ENCODE peak calls at places on chromosomes 2 and 18, in nine cellular contexts. K, J, L, E, A, C, U, Y and T are unnamed samples.

GRCh38 chr2:33321236-33321731 is 155.2 kb upstream of the RASGRP3 start:
- DNase-seq in K (no peak), J (no peak), L (peak; percentile 38), E (no peak), A (peak; percentile 73), C (peak; percentile 34), U (no peak), Y (no peak), T (no peak)

GRCh38 chr2:64950226-64951160 is 38.7 kb upstream of the SLC1A4 start:
- DNase-seq in K (no peak), J (no peak), L (peak; percentile 69), E (no peak), A (peak; percentile 13), C (peak; percentile 78), U (no peak), Y (no peak), T (no peak)

GRCh38 chr2:221428896-221429295 is 143.2 kb downstream of the EPHA4 start:
- DNase-seq in K (no peak), J (no peak), L (no peak), E (no peak), A (no peak), C (peak; percentile 12), U (no peak), Y (no peak), T (no peak)

GRCh38 chr2:179344280-179344961 is 79.8 kb upstream of the SESTD1 start:
- DNase-seq in K (no peak), J (no peak), L (no peak), E (no peak), A (peak; percentile 49), C (no peak), U (peak; percentile 34), Y (no peak), T (no peak)

GRCh38 chr2:150513647-150514046 is 26.2 kb upstream of the RND3 start:
- DNase-seq in K (no peak), J (no peak), L (no peak), E (no peak), A (peak; percentile 45), C (peak; percentile 23), U (no peak), Y (no peak), T (no peak)

GRCh38 chr18:54717673-54718435 is 110.4 kb upstream of the RAB27B start:
- DNase-seq in K (peak; percentile 11), J (peak; percentile 81), L (peak; percentile 48), E (peak; percentile 82), A (peak; percentile 40), C (no peak), U (peak; percentile 13), Y (no peak), T (peak; percentile 28)

GRCh38 chr2:101619191-101619591 is 78.3 kb upstream of the MAP4K4 start:
- DNase-seq in K (no peak), J (no peak), L (no peak), E (no peak), A (no peak), C (no peak), U (no peak), Y (no peak), T (no peak)

GRCh38 chr2:39435974-39436591 is 1.0 kb downstream of the MAP4K3 start:
- DNase-seq in K (peak; percentile 6), J (no peak), L (no peak), E (no peak), A (peak; percentile 62), C (peak; percentile 39), U (peak; percentile 44), Y (no peak), T (no peak)

GRCh38 chr2:160338891-160339290 is 138.8 kb upstream of the ITGB6 start:
- DNase-seq in K (no peak), J (no peak), L (no peak), E (peak; percentile 58), A (no peak), C (no peak), U (peak; percentile 41), Y (no peak), T (no peak)

DNA sequence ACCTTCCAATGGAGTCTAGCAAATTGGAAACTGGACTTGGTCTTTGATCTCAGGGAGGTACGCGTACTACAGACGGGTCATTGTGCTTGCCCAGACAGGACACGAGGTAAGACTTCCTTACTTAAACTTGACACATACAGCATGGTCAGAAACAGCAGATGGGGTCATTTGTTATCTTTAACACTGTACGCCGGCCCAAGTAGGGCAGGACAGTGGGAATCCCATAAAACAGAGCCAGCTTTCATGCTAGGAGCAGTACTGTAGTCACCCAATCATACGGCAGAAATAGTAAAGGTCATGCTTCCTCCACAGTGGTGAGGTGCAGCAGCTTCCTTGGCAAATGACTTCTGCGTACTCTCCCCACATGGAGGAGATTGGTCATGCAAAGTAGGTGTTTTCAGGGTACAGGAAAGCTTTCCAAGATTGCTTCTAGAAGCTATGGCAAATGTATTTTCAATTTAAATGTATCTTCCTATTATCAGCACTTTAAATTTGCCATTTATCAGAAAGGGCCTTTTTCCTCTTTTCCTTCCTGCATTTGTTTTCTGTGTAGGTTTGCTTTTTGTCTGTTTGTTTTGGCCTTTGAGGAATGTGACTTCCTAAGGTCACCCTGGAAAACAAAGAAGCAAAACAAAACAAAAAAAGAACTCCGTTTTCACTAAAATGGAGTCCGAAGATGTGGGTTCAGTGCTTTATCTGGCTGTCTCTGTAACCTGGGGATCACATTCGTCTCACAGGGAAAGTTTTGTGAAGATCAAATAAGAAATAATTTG is 74.0 kb upstream of the DSG1 start:
- DNase-seq in K (no peak), J (no peak), L (no peak), E (no peak), A (no peak), C (peak; percentile 75), U (no peak), Y (no peak), T (no peak)
- TF ChIP-seq CTCF in K (no peak), J (no peak), L (no peak), E (no peak), A (no peak), C (no peak), U (no peak), Y (no peak), T (no peak)

DNA sequence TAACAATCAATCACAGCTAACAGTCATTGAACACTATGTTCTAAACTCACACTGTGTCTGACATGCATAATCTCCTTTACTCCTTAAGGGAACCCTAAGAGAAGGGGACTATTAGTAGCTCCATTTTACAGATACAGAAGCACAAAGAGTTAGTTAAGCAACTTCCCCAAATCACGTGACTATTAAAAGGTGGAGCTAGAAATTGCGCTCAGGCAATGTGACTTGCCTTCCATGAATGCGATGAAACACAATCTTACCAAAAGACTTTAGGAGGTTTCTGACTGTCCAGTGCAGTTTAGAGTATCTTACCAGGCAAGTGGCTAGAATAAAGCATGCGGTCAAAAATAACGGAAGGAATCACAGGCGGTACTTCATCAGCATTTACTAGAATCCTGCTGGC is 70.4 kb downstream of the ZNF521 start:
- DNase-seq in K (no peak), J (no peak), L (no peak), E (no peak), A (no peak), C (no peak), U (no peak), Y (no peak), T (no peak)
- TF ChIP-seq CTCF in K (no peak), J (no peak), L (no peak), E (no peak), A (no peak), C (no peak), U (no peak), Y (no peak), T (no peak)

GRCh38 chr2:207516206-207516605 is 13.6 kb upstream of the CREB1 start:
- DNase-seq in K (no peak), J (no peak), L (no peak), E (no peak), A (peak; percentile 67), C (no peak), U (no peak), Y (no peak), T (no peak)
- TF ChIP-seq CTCF in K (no peak), J (no peak), L (no peak), E (no peak), A (no peak), C (no peak), U (no peak), Y (no peak), T (no peak)

GRCh38 chr2:74104839-74105238 is 42.9 kb downstream of the BOLA3 start:
- DNase-seq in K (no peak), J (no peak), L (no peak), E (no peak), A (peak; percentile 17), C (no peak), U (no peak), Y (no peak), T (no peak)
- TF ChIP-seq CTCF in K (peak; percentile 51), J (no peak), L (peak; percentile 5), E (no peak), A (peak; percentile 21), C (no peak), U (no peak), Y (no peak), T (no peak)

GRCh38 chr18:63523660-63524059 is 18.5 kb upstream of the SERPINB12 start:
- DNase-seq in K (no peak), J (no peak), L (no peak), E (no peak), A (no peak), C (no peak), U (no peak), Y (no peak), T (no peak)
- TF ChIP-seq CTCF in K (no peak), J (no peak), L (no peak), E (no peak), A (no peak), C (peak; percentile 6), U (no peak), Y (no peak), T (no peak)

GRCh38 chr18:43663159-43663558 is 385.9 kb upstream of the SYT4 start:
- DNase-seq in K (no peak), J (no peak), L (no peak), E (no peak), A (no peak), C (no peak), U (no peak), Y (no peak), T (no peak)

GRCh38 chr18:43662657-43663056 is 385.4 kb upstream of the SYT4 start:
- DNase-seq in K (no peak), J (no peak), L (no peak), E (no peak), A (peak; percentile 92), C (peak; percentile 45), U (peak; percentile 2), Y (no peak), T (no peak)

GRCh38 chr18:43664487-43665008 is 387.3 kb upstream of the SYT4 start:
- DNase-seq in K (no peak), J (no peak), L (no peak), E (no peak), A (peak; percentile 25), C (no peak), U (no peak), Y (no peak), T (no peak)

GRCh38 chr18:43665239-43665788 is 388.0 kb upstream of the SYT4 start:
- DNase-seq in K (no peak), J (no peak), L (no peak), E (no peak), A (peak; percentile 91), C (peak; percentile 81), U (no peak), Y (no peak), T (no peak)

DNA sequence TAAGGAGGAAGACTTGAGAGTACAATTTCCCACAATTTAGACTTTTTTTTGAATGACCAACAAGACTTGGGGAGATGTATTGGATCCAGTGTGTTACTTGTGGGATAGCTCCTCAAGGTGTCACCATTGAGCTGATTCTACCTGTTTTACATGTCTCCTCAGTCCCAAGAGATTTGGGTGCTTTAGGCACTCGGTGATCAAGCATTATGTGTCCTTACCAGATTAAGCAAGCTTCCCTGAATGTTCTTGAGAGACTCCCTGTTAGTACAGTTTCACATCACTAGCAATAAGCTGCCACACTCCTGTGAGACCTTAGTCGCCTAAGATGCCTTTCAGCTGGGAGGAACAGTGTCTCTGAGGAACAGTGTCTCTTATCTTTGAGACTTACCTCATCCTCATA is 384.3 kb upstream of the SYT4 start:
- DNase-seq in K (peak; percentile 14), J (no peak), L (peak; percentile 58), E (peak; percentile 62), A (peak; percentile 82), C (peak; percentile 79), U (peak; percentile 35), Y (peak; percentile 13), T (no peak)
- TF ChIP-seq CTCF in K (no peak), J (no peak), L (peak; percentile 45), E (peak; percentile 78), A (peak; percentile 65), C (peak; percentile 64), U (peak; percentile 35), Y (peak; percentile 55), T (peak; percentile 22)